ENCODE peak calls at places on chromosomes 6 and 20, in four cellular contexts. D is body of pancreas, Q is skeletal muscle cell, H is upper lobe of right lung. L is an unnamed sample.
A peak's percentile ranks its signal among the peaks of the same experiment; 100 is the strongest.

GRCh38 chr20:63854069-63854765 is 7.1 kb upstream of the ABHD16B start:
- DNase-seq in D (no peak), Q (no peak), H (no peak), L (peak; percentile 25)

GRCh38 chr20:19292254-19292653 is 79.8 kb downstream of the SLC24A3 start:
- DNase-seq in D (no peak), Q (no peak), H (no peak), L (no peak)

GRCh38 chr6:37979392-37980221 is 160.1 kb downstream of the ZFAND3 start:
- DNase-seq in D (no peak), Q (no peak), H (no peak), L (no peak)

GRCh38 chr6:87741001-87741650 is 39.1 kb upstream of the AKIRIN2 start:
- DNase-seq in D (no peak), Q (no peak), H (no peak), L (no peak)

GRCh38 chr20:50654899-50655298 is 36.4 kb downstream of the RIPOR3 start:
- DNase-seq in D (no peak), Q (peak; percentile 24), H (no peak), L (peak; percentile 76)

GRCh38 chr6:87281426-87281825 is 41.0 kb upstream of the SMIM8 start:
- DNase-seq in D (no peak), Q (no peak), H (no peak), L (peak; percentile 26)

GRCh38 chr6:49606696-49607390 is 29.8 kb downstream of the RHAG start:
- DNase-seq in D (peak; percentile 54), Q (peak; percentile 58), H (no peak), L (peak; percentile 93)

GRCh38 chr6:104784884-104785283 is 74.8 kb downstream of the HACE1 start:
- DNase-seq in D (no peak), Q (no peak), H (no peak), L (no peak)

GRCh38 chr20:32506721-32507120 is 78.4 kb downstream of the NOL4L start:
- DNase-seq in D (no peak), Q (no peak), H (no peak), L (no peak)

GRCh38 chr20:18005170-18005989 is 36.6 kb downstream of the MGME1 start:
- DNase-seq in D (no peak), Q (no peak), H (no peak), L (no peak)

GRCh38 chr6:10316327-10316726 is 98.5 kb downstream of the TFAP2A start:
- DNase-seq in D (no peak), Q (no peak), H (no peak), L (no peak)

GRCh38 chr6:90062667-90063066 is 168.4 kb downstream of the GJA10 start:
- DNase-seq in D (no peak), Q (no peak), H (no peak), L (peak; percentile 5)

GRCh38 chr20:45410887-45411286 is 2.8 kb downstream of the DBNDD2 start:
- DNase-seq in D (no peak), Q (no peak), H (no peak), L (no peak)

GRCh38 chr6:7543761-7544424 is 2.4 kb downstream of the DSP start:
- DNase-seq in D (peak; percentile 41), Q (no peak), H (no peak), L (peak; percentile 43)

GRCh38 chr6:44735631-44735963 is 348.1 kb downstream of the CDC5L start:
- DNase-seq in D (no peak), Q (peak; percentile 25), H (no peak), L (peak; percentile 44)

GRCh38 chr20:37220796-37221195 is 40.8 kb downstream of the GHRH start:
- DNase-seq in D (no peak), Q (peak; percentile 20), H (no peak), L (peak; percentile 49)

GRCh38 chr6:155448823-155449789 is 6.5 kb downstream of the NOX3 start:
- DNase-seq in D (no peak), Q (no peak), H (no peak), L (no peak)

GRCh38 chr6:52409499-52409898 is 10.6 kb upstream of the EFHC1 start:
- DNase-seq in D (no peak), Q (no peak), H (no peak), L (no peak)

GRCh38 chr6:1792989-1793388 is 183.3 kb downstream of the FOXC1 start:
- DNase-seq in D (peak; percentile 33), Q (no peak), H (no peak), L (no peak)

GRCh38 chr20:17391108-17391771 is 139.9 kb downstream of the BFSP1 start:
- DNase-seq in D (no peak), Q (no peak), H (no peak), L (no peak)

GRCh38 chr20:24492031-24492607 is 22.7 kb downstream of the SYNDIG1 start:
- DNase-seq in D (no peak), Q (no peak), H (no peak), L (no peak)

GRCh38 chr6:47371139-47371874 is 61.6 kb upstream of the TNFRSF21 start:
- DNase-seq in D (no peak), Q (no peak), H (no peak), L (no peak)

GRCh38 chr6:144485531-144485930 is 200.4 kb downstream of the UTRN start:
- DNase-seq in D (no peak), Q (no peak), H (no peak), L (no peak)

GRCh38 chr6:47034919-47035318 is 7.2 kb downstream of the ADGRF1 start:
- DNase-seq in D (peak; percentile 35), Q (peak; percentile 92), H (no peak), L (peak; percentile 91)

GRCh38 chr6:134041093-134041492 is 11.3 kb downstream of the SLC2A12 start:
- DNase-seq in D (no peak), Q (peak; percentile 22), H (no peak), L (peak; percentile 65)

GRCh38 chr6:45415315-45415714 is 37.6 kb upstream of the SUPT3H start:
- DNase-seq in D (no peak), Q (no peak), H (no peak), L (peak; percentile 34)

GRCh38 chr6:43924222-43924702 is 154.3 kb downstream of the VEGFA start:
- DNase-seq in D (peak; percentile 50), Q (no peak), H (peak; percentile 73), L (no peak)

GRCh38 chr6:151089916-151090443 is 149.8 kb upstream of the AKAP12 start:
- DNase-seq in D (no peak), Q (no peak), H (no peak), L (no peak)

GRCh38 chr6:162706236-162706635 is 21.3 kb downstream of the PRKN start:
- DNase-seq in D (peak; percentile 76), Q (no peak), H (no peak), L (peak; percentile 18)

GRCh38 chr6:56570434-56571359 is 72.0 kb downstream of the DST start:
- DNase-seq in D (peak; percentile 16), Q (no peak), H (no peak), L (peak; percentile 43)

GRCh38 chr20:63216849-63217471 is 1.0 kb upstream of the YTHDF1 start:
- DNase-seq in D (no peak), Q (no peak), H (no peak), L (no peak)

GRCh38 chr20:46264391-46265266 is 43.7 kb downstream of the CDH22 start:
- DNase-seq in D (peak; percentile 12), Q (no peak), H (no peak), L (no peak)

GRCh38 chr6:148760568-148761531 is 14.0 kb downstream of the UST start:
- DNase-seq in D (peak; percentile 56), Q (peak; percentile 98), H (no peak), L (peak; percentile 96)

GRCh38 chr6:27667651-27668441 is 194.9 kb upstream of the ZNF184 start:
- DNase-seq in D (no peak), Q (no peak), H (no peak), L (no peak)

GRCh38 chr6:11712760-11713159 is 65.8 kb downstream of the ADTRP start:
- DNase-seq in D (peak; percentile 57), Q (no peak), H (no peak), L (peak; percentile 56)

GRCh38 chr6:11711644-11711993 is 67.0 kb downstream of the ADTRP start:
- DNase-seq in D (no peak), Q (no peak), H (peak; percentile 63), L (no peak)

GRCh38 chr6:11710221-11710836 is 68.3 kb downstream of the ADTRP start:
- DNase-seq in D (no peak), Q (no peak), H (no peak), L (no peak)

GRCh38 chr6:11710968-11711643 is 67.5 kb downstream of the ADTRP start:
- DNase-seq in D (no peak), Q (no peak), H (no peak), L (no peak)

DNA sequence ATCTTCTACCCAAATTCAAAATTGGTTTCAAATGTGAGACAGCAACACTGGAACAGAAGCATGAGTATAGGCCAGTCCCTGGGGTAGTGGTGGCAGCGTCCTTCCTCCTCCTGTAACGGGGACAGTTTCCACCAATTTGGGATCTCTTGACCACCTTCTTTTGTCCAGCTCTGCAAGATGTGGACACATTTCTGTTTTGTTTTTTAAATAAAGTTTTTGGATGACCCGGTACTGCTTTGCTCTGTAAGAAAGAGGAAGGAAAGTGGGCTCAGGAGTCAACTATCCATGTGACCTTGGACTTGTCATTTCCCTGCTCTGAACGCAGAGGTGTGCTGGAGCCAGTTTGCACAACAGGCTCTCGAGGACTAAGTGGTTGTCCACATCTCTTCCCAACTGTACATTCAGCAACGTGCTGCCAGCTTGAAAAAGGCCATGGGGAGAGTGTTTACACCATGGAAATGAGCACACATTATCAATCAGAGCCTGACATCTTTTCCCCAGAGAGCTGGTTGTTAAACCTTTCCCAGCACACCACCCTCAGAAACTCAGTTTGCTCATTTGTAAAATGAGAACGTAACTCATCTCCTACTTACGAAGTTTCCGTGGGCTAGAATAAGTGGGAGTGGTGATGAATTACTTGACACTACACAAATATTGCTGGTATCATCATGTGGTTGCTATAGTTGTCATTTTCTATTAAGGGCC is 66.5 kb downstream of the ADTRP start:
- DNase-seq in D (no peak), Q (no peak), H (no peak), L (no peak)
- H3K4me3 ChIP-seq in D (no peak overlapping the region), Q (no peak overlapping the region), H (no peak overlapping the region), L (no peak overlapping the region)

GRCh38 chr6:85126448-85127178 is 323.3 kb upstream of the NT5E start:
- DNase-seq in D (peak; percentile 12), Q (no peak), H (no peak), L (peak; percentile 68)
- H3K4me3 ChIP-seq in D (no peak overlapping the region), Q (no peak overlapping the region), H (no peak overlapping the region), L (no peak overlapping the region)

GRCh38 chr6:25880601-25881000 is 6.6 kb upstream of the SLC17A3 start:
- DNase-seq in D (no peak), Q (no peak), H (no peak), L (no peak)

GRCh38 chr6:25883536-25883935 is 9.5 kb upstream of the SLC17A3 start:
- DNase-seq in D (no peak), Q (no peak), H (no peak), L (peak; percentile 48)

GRCh38 chr6:25883991-25884390 is 9.9 kb upstream of the SLC17A3 start:
- DNase-seq in D (peak; percentile 3), Q (peak; percentile 77), H (no peak), L (no peak)

GRCh38 chr6:25878721-25879322 is 4.8 kb upstream of the SLC17A3 start:
- DNase-seq in D (no peak), Q (no peak), H (no peak), L (no peak)

DNA sequence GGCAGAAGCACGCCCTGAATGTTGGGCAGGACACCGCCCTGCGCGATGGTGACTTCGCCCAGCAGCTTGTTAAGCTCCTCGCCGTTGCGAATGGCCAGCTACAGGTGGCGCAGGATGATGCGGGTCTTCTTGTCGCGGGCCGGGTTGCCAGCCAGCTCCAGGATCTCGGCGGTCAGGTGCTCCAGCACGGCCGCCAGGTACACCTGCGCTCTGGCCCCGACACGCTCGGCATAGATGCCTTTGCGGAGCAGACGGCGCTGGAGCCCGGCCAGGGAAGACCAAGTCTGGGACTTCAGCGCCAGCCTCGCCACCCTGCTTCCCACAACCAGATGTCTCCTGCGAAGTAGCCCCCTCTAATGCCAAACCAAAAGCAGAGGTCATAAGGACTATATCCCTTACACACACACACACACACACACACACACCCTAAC is 8.0 kb upstream of the SLC17A3 start:
- DNase-seq in D (peak; percentile 10), Q (no peak), H (peak; percentile 78), L (peak; percentile 30)
- H3K4me3 ChIP-seq in D (no peak overlapping the region), Q (no peak overlapping the region), H (peak overlapping the region; percentile 27), L (no peak overlapping the region)

GRCh38 chr20:1524004-1524403 is 32.8 kb upstream of the SIRPB2 start:
- DNase-seq in D (no peak), Q (no peak), H (no peak), L (no peak)
- H3K4me3 ChIP-seq in D (no peak overlapping the region), Q (no peak overlapping the region), H (no peak overlapping the region), L (no peak overlapping the region)